ENCODE peak calls at places on chromosomes 6 and 20, in eight cellular contexts. S is nephron progenitor cell, A is uterus, Q is fibroblast of mammary gland, N is sigmoid colon, E is A549, M is GM13977, W is mammary epithelial cell. J is an unnamed sample.

GRCh38 chr6:6225885-6226284 is 94.6 kb downstream of the F13A1 start:
- DNase-seq in S (no peak), A (no peak), Q (no peak), N (no peak), E (no peak), M (no peak), W (no peak), J (no peak)

GRCh38 chr6:159089909-159090308 is 45.1 kb upstream of the TAGAP start:
- DNase-seq in S (no peak), A (no peak), Q (no peak), N (no peak), E (no peak), M (no peak), W (peak; percentile 8), J (no peak)

GRCh38 chr20:10466325-10466724 is 31.2 kb downstream of the SLX4IP start:
- DNase-seq in S (peak; percentile 30), A (peak; percentile 19), Q (peak; percentile 7), N (no peak), E (no peak), M (no peak), W (no peak), J (no peak)

GRCh38 chr6:168923171-168923570 is 330.5 kb downstream of the THBS2 start:
- DNase-seq in S (no peak), A (no peak), Q (no peak), N (no peak), E (no peak), M (no peak), W (no peak), J (no peak)

GRCh38 chr6:8229913-8230312 is 127.6 kb upstream of the EEF1E1 start:
- DNase-seq in S (peak; percentile 27), A (no peak), Q (no peak), N (no peak), E (no peak), M (no peak), W (peak; percentile 31), J (no peak)

GRCh38 chr6:151482290-151482689 is 11.5 kb upstream of the CCDC170 start:
- DNase-seq in S (no peak), A (no peak), Q (peak; percentile 44), N (no peak), E (no peak), M (peak; percentile 36), W (no peak), J (no peak)

GRCh38 chr6:37648465-37649330 is 49.0 kb downstream of the MDGA1 start:
- DNase-seq in S (peak; percentile 47), A (no peak), Q (no peak), N (no peak), E (no peak), M (no peak), W (no peak), J (no peak)

GRCh38 chr6:106241498-106241897 is 84.1 kb downstream of the ATG5 start:
- DNase-seq in S (no peak), A (no peak), Q (no peak), N (no peak), E (no peak), M (no peak), W (no peak), J (no peak)

GRCh38 chr20:45969712-45970634 is 2.0 kb downstream of the ZNF335 start:
- DNase-seq in S (no peak), A (peak; percentile 30), Q (peak; percentile 76), N (peak; percentile 57), E (peak; percentile 76), M (no peak), W (peak; percentile 50), J (peak; percentile 40)

GRCh38 chr20:21182832-21183563 is 57.1 kb downstream of the KIZ start:
- DNase-seq in S (no peak), A (peak; percentile 65), Q (peak; percentile 93), N (peak; percentile 80), E (peak; percentile 47), M (no peak), W (peak; percentile 72), J (no peak)

GRCh38 chr20:49276895-49277785 is 717 bp downstream of the ZNFX1 start:
- DNase-seq in S (peak; percentile 13), A (no peak), Q (no peak), N (peak; percentile 77), E (no peak), M (peak; percentile 48), W (no peak), J (no peak)

GRCh38 chr6:96196633-96197032 is 180.9 kb downstream of the FUT9 start:
- DNase-seq in S (no peak), A (no peak), Q (no peak), N (no peak), E (no peak), M (no peak), W (no peak), J (no peak)

GRCh38 chr6:36962874-36963273 is 8.3 kb downstream of the PI16 start:
- DNase-seq in S (peak; percentile 63), A (no peak), Q (peak; percentile 28), N (peak; percentile 80), E (peak; percentile 36), M (peak; percentile 88), W (no peak), J (peak; percentile 98)

GRCh38 chr6:116633685-116634084 is 17.4 kb downstream of the RSPH4A start:
- DNase-seq in S (no peak), A (no peak), Q (peak; percentile 10), N (no peak), E (peak; percentile 36), M (no peak), W (peak; percentile 2), J (no peak)

GRCh38 chr20:33687370-33687915 is 1.3 kb upstream of the E2F1 start:
- DNase-seq in S (no peak), A (no peak), Q (peak; percentile 69), N (no peak), E (no peak), M (no peak), W (no peak), J (no peak)

GRCh38 chr20:25471020-25471419 is 63.5 kb downstream of the GINS1 start:
- DNase-seq in S (no peak), A (no peak), Q (no peak), N (peak; percentile 30), E (no peak), M (no peak), W (no peak), J (peak; percentile 20)

DNA sequence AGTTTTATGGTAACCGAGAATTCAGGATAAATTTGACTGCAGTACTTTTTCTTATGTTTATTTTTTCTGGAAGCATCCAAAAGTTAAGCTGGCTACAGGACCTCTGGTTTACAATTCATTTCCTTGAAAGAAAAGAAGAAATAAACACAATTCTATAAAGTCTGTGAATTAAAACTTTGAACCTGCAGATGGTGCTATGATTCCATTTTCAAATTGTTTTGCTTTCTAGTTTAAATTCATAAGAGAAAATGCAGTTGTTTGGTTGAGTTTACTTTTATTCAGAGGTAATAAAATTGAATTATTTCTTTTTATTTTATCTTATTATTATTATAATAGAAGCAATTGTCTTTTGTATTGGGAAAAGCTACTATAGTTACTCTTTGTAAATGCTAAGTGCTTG is 1.8 kb upstream of the VIP start:
- DNase-seq in S (no peak), A (no peak), Q (peak; percentile 29), N (no peak), E (peak; percentile 16), M (peak; percentile 5), W (no peak), J (no peak)
- TF ChIP-seq CTCF in S (no peak), A (no peak), Q (peak; percentile 22), N (no peak), E (peak; percentile 49), M (peak; percentile 5), W (peak; percentile 38), J (no peak)

DNA sequence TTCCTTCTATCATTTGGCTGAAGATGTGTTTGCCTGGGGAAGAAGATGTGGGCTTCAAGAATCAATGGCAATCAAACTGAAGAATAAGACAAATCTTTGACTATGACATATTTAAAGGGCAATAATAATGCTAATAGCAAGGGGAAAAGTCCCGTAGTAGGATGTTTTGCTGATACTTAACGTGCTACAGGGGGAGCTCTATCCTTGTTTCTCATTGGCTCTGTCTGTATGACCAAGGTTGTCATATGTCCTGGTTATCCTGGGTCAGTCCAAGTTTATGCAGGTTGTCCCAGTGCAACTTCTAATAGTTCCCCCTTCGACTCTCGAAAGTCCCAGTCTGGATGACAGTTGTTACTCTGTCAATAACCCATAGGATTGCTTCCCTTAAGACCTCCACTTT is 321.3 kb downstream of the DHX35 start:
- DNase-seq in S (no peak), A (no peak), Q (no peak), N (no peak), E (no peak), M (no peak), W (no peak), J (no peak)
- TF ChIP-seq CTCF in S (no peak), A (no peak), Q (peak; percentile 6), N (no peak), E (no peak), M (no peak), W (no peak), J (no peak)

DNA sequence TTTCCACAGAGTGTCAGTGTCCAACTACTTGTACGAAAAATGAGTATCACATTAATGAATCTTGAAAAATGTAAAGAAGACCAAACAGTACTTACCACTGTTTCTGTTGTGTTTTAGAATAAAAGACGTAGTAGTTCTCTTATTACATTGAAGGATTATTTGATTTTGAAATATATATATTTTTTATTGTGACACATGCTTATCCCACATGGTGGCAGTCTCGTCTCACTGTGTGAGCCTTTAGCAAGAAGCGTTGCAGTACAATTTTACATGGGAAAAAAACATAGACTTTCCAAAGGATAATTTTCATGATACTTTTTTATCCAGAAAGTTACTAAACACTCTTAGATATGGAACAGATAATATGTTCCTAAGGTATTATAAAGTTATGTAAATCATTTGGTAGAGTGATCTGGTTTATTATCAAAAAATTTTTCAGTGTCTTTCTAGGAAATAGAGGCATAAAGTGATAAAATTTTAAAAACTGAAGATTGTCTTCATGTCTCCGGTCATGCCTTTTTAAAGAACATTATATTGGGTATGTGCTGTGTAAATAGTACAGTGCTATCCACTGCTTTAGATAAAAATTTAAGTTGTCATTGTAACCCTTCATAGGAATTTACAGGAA is 117.5 kb upstream of the SAMD5 start:
- DNase-seq in S (peak; percentile 18), A (no peak), Q (peak; percentile 28), N (no peak), E (peak; percentile 29), M (no peak), W (no peak), J (no peak)
- TF ChIP-seq CTCF in S (peak; percentile 56), A (no peak), Q (peak; percentile 19), N (no peak), E (peak; percentile 52), M (peak; percentile 23), W (peak; percentile 57), J (no peak)

GRCh38 chr20:59955131-59955796 is 3.0 kb upstream of the CDH26 start:
- DNase-seq in S (no peak), A (no peak), Q (peak; percentile 8), N (no peak), E (peak; percentile 49), M (no peak), W (no peak), J (no peak)
- TF ChIP-seq CTCF in S (peak; percentile 11), A (no peak), Q (peak; percentile 10), N (no peak), E (peak; percentile 27), M (peak; percentile 9), W (peak; percentile 42), J (peak; percentile 43)

J was measured in CD14-positive monocyte.